ENCODE peak calls at places on chromosomes 16 and 17, in seven cellular contexts. W is fibroblast of the conjunctiva; H is T-cell; R is HS-5; V is stimulated activated CD4-positive, alpha-beta T cell treated with anti-CD3 and anti-CD28 coated beads, Interleukin-15, amount 100 ng/mL, for 24 hours; Y is gastrocnemius medialis; J is thyroid gland. C is an unnamed sample.
A peak's percentile ranks its signal among the peaks of the same experiment; 100 is the strongest.

GRCh38 chr17:75673487-75673886 is 6.3 kb downstream of the SAP30BP start:
- DNase-seq in V (no peak), J (no peak), Y (no peak), W (no peak), H (no peak), R (no peak), C (no peak)

GRCh38 chr16:17850626-17851265 is 380.0 kb upstream of the XYLT1 start:
- DNase-seq in Y (no peak), V (no peak), W (no peak), R (no peak), J (no peak), H (no peak), C (no peak)

GRCh38 chr16:27701381-27701780 is 151.4 kb downstream of the KATNIP start:
- DNase-seq in H (no peak), R (no peak), J (no peak), Y (no peak), W (no peak), V (no peak), C (no peak)

GRCh38 chr17:65918450-65918849 is 273.5 kb downstream of the CEP112 start:
- DNase-seq in V (no peak), R (no peak), Y (no peak), J (no peak), W (no peak), H (no peak), C (no peak)

GRCh38 chr16:81237282-81237681 is 1.2 kb upstream of the BCO1 start:
- DNase-seq in R (no peak), Y (peak; percentile 84), W (no peak), V (no peak), J (no peak), H (no peak), C (no peak)

GRCh38 chr17:56909742-56910508 is 3.9 kb downstream of the TRIM25 start:
- DNase-seq in J (no peak), R (no peak), H (no peak), V (no peak), W (no peak), Y (peak; percentile 56), C (no peak)

GRCh38 chr17:17728550-17729251 is 47.4 kb downstream of the RAI1 start:
- DNase-seq in J (no peak), W (no peak), Y (no peak), R (no peak), V (no peak), H (no peak), C (no peak)

GRCh38 chr17:40538019-40538935 is 27.0 kb downstream of the CCR7 start:
- DNase-seq in Y (no peak), J (peak; percentile 95), R (no peak), W (no peak), V (no peak), H (no peak), C (no peak)

GRCh38 chr16:88999457-89000206 is 22.6 kb upstream of the CBFA2T3 start:
- DNase-seq in Y (no peak), V (peak; percentile 59), R (no peak), W (no peak), H (peak; percentile 24), J (no peak), C (no peak)

GRCh38 chr17:77696720-77697460 is 261.6 kb upstream of the TNRC6C start:
- DNase-seq in Y (no peak), R (no peak), W (no peak), J (no peak), V (no peak), H (no peak), C (no peak)

GRCh38 chr16:71406316-71406715 is 35.5 kb downstream of the TLE7 start:
- DNase-seq in H (no peak), J (no peak), V (no peak), R (no peak), Y (no peak), W (no peak), C (no peak)